ENCODE peak calls at places on chromosomes 2 and 18, in nine cellular contexts. J, E, A, G, W, D, R, Y and O are unnamed samples.
A peak's percentile ranks its signal among the peaks of the same experiment; 100 is the strongest.

GRCh38 chr2:69952336-69953115 is 8.9 kb downstream of the ASPRV1 start:
- DNase-seq in J (no peak), E (no peak), A (no peak), G (no peak), W (no peak), D (no peak), R (no peak), Y (no peak), O (no peak)

GRCh38 chr2:72676341-72677025 is 149.3 kb downstream of the EXOC6B start:
- DNase-seq in J (no peak), E (no peak), A (no peak), G (no peak), W (no peak), D (no peak), R (no peak), Y (no peak), O (no peak)

GRCh38 chr2:211674715-211675114 is 863.9 kb downstream of the ERBB4 start:
- DNase-seq in J (no peak), E (no peak), A (no peak), G (no peak), W (no peak), D (no peak), R (no peak), Y (no peak), O (no peak)

GRCh38 chr2:237475704-237476107 is 11.3 kb upstream of the MLPH start:
- DNase-seq in J (no peak), E (no peak), A (no peak), G (no peak), W (no peak), D (no peak), R (peak; percentile 70), Y (no peak), O (peak; percentile 63)

GRCh38 chr18:46946656-46947282 is 29.4 kb downstream of the KATNAL2 start:
- DNase-seq in J (peak; percentile 52), E (peak; percentile 84), A (peak; percentile 72), G (peak; percentile 88), W (peak; percentile 95), D (peak; percentile 82), R (peak; percentile 89), Y (peak; percentile 87), O (peak; percentile 53)

GRCh38 chr2:46448656-46449055 is 30.7 kb upstream of the TMEM247 start:
- DNase-seq in J (no peak), E (no peak), A (no peak), G (no peak), W (no peak), D (no peak), R (no peak), Y (no peak), O (no peak)

GRCh38 chr18:79944126-79944731 is 7.2 kb downstream of the SLC66A2 start:
- DNase-seq in J (no peak), E (peak; percentile 57), A (no peak), G (no peak), W (peak; percentile 28), D (peak; percentile 58), R (no peak), Y (peak; percentile 75), O (no peak)

GRCh38 chr2:239727776-239728600 is 297.2 kb downstream of the NDUFA10 start:
- DNase-seq in J (no peak), E (no peak), A (no peak), G (no peak), W (no peak), D (no peak), R (no peak), Y (peak; percentile 68), O (no peak)

GRCh38 chr2:54522624-54523281 is 66.6 kb downstream of the SPTBN1 start:
- DNase-seq in J (peak; percentile 35), E (peak; percentile 59), A (peak; percentile 50), G (peak; percentile 86), W (peak; percentile 80), D (no peak), R (peak; percentile 85), Y (peak; percentile 80), O (no peak)

GRCh38 chr2:86223098-86223681 is 23.9 kb downstream of the MRPL35 start:
- DNase-seq in J (no peak), E (peak; percentile 39), A (no peak), G (no peak), W (no peak), D (peak; percentile 83), R (peak; percentile 14), Y (no peak), O (no peak)

GRCh38 chr2:67839668-67840067 is 223.1 kb downstream of the C1D start:
- DNase-seq in J (no peak), E (no peak), A (no peak), G (no peak), W (no peak), D (no peak), R (no peak), Y (no peak), O (no peak)

GRCh38 chr18:6509417-6510198 is 94.9 kb upstream of the L3MBTL4 start:
- DNase-seq in J (no peak), E (no peak), A (no peak), G (no peak), W (no peak), D (no peak), R (no peak), Y (no peak), O (no peak)

GRCh38 chr2:74503506-74504475 is 3.7 kb downstream of the PCGF1 start:
- DNase-seq in J (no peak), E (peak; percentile 33), A (no peak), G (no peak), W (no peak), D (no peak), R (no peak), Y (peak; percentile 74), O (no peak)

GRCh38 chr2:74501335-74502071 is 2.1 kb upstream of the LBX2 start:
- DNase-seq in J (no peak), E (no peak), A (no peak), G (no peak), W (peak; percentile 39), D (no peak), R (no peak), Y (peak; percentile 58), O (no peak)

GRCh38 chr2:74504591-74504990 is 2.9 kb downstream of the PCGF1 start:
- DNase-seq in J (no peak), E (no peak), A (no peak), G (no peak), W (no peak), D (no peak), R (no peak), Y (peak; percentile 39), O (no peak)

GRCh38 chr2:74502147-74502719 is 2.8 kb upstream of the LBX2 start:
- DNase-seq in J (no peak), E (peak; percentile 68), A (no peak), G (no peak), W (no peak), D (peak; percentile 68), R (no peak), Y (peak; percentile 72), O (no peak)

DNA sequence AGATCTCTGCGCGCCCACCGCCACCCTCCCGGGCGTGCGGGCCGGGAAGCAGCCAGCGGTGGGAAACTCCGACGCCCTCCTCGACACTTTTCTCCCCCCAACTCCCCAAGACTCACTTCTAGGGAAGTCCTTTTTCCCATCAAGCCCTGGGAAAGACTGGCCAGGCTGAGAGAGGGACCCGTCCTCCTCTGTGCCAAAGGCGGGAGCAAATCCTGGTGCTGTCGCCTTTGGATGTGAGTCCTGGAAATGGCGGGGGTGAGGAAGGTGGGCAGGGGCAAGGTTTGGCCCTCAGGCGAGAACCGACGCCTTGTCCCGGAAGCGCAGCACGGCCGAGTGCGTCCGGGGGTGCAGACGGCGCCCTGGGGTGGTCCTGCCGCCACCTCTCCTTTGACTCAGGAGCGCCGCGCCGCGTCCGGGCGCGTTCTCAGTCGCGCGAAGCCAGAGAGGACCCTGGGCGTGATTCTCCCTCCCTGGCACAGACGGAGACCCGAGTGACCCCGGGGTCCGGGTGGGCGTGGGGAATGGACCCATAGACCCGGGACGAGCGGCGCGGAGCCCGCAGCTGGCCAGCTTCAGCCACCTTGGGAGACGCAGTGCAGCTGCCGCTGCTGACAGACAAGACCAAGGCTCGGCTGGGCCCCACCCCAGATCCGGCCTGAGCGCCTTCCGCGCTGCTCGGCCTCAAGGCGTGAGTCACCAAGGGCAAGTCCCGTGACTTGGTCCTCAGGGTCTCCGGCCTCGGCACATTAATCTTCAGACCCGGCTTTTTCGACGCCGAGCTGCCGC is 3.5 kb upstream of the LBX2 start:
- DNase-seq in J (peak; percentile 67), E (peak; percentile 87), A (no peak), G (peak; percentile 58), W (peak; percentile 82), D (peak; percentile 87), R (peak; percentile 77), Y (peak; percentile 93), O (peak; percentile 93)
- TF ChIP-seq CTCF in J (no peak), E (peak; percentile 20), A (peak; percentile 38), G (peak; percentile 44), W (peak; percentile 36), D (no peak), R (peak; percentile 26), Y (no peak), O (peak; percentile 24)

GRCh38 chr2:64625352-64626145 is 28.2 kb downstream of the SERTAD2 start:
- DNase-seq in J (no peak), E (no peak), A (no peak), G (no peak), W (peak; percentile 64), D (peak; percentile 55), R (no peak), Y (no peak), O (no peak)
- TF ChIP-seq CTCF in J (no peak), E (no peak), A (peak; percentile 34), G (no peak), W (peak; percentile 60), D (no peak), R (no peak), Y (no peak), O (no peak)

GRCh38 chr2:153477096-153477555 is 1.4 kb downstream of the RPRM start:
- DNase-seq in J (no peak), E (no peak), A (no peak), G (no peak), W (peak; percentile 67), D (no peak), R (no peak), Y (no peak), O (no peak)
- TF ChIP-seq CTCF in J (no peak), E (no peak), A (peak; percentile 60), G (no peak), W (peak; percentile 58), D (no peak), R (no peak), Y (no peak), O (no peak)

GRCh38 chr2:38875227-38875575 is 533 bp downstream of the DHX57 start:
- DNase-seq in J (no peak), E (no peak), A (no peak), G (no peak), W (no peak), D (no peak), R (no peak), Y (no peak), O (no peak)

GRCh38 chr2:38873763-38874162 is 2.0 kb downstream of the DHX57 start:
- DNase-seq in J (no peak), E (no peak), A (no peak), G (no peak), W (no peak), D (no peak), R (no peak), Y (no peak), O (no peak)

GRCh38 chr2:38871432-38871831 is 4.3 kb downstream of the DHX57 start:
- DNase-seq in J (no peak), E (no peak), A (no peak), G (no peak), W (no peak), D (no peak), R (no peak), Y (no peak), O (no peak)

GRCh38 chr2:38876407-38876806 is 631 bp downstream of the MORN2 start:
- DNase-seq in J (no peak), E (no peak), A (no peak), G (no peak), W (no peak), D (no peak), R (no peak), Y (no peak), O (no peak)

GRCh38 chr2:38875576-38876367 is at the start of the genes DHX57 and MORN2:
- DNase-seq in J (peak; percentile 69), E (peak; percentile 90), A (peak; percentile 58), G (peak; percentile 82), W (peak; percentile 93), D (peak; percentile 92), R (peak; percentile 86), Y (peak; percentile 96), O (peak; percentile 80)
- TF ChIP-seq CTCF in J (no peak), E (no peak), A (no peak), G (no peak), W (no peak), D (no peak), R (no peak), Y (no peak), O (no peak)